ENCODE peak calls at places on chromosomes 3 and 15, in four cellular contexts. Q, B, R and H are unnamed samples.

GRCh38 chr15:69045810-69046209 is 31.3 kb downstream of the NOX5 start:
- DNase-seq in R (no peak), Q (peak; percentile 58), B (peak; percentile 37), H (peak; percentile 39)

GRCh38 chr3:69806735-69807438 is 67.6 kb downstream of the MITF start:
- DNase-seq in B (peak; percentile 85), Q (no peak), R (no peak), H (no peak)

GRCh38 chr3:58029842-58030584 is 21.8 kb downstream of the FLNB start:
- DNase-seq in Q (no peak), B (no peak), R (no peak), H (no peak)

GRCh38 chr3:3798641-3799113 is 554 bp upstream of the LRRN1 start:
- DNase-seq in R (no peak), B (no peak), Q (no peak), H (no peak)

GRCh38 chr3:14472471-14473351 is 67.4 kb downstream of the GRIP2 start:
- DNase-seq in Q (peak; percentile 44), R (no peak), B (peak; percentile 92), H (no peak)

GRCh38 chr3:197465996-197466549 is 89.7 kb downstream of the BDH1 start:
- DNase-seq in B (peak; percentile 71), R (no peak), Q (peak; percentile 36), H (no peak)

GRCh38 chr3:131503328-131503650 is 518 bp upstream of the MRPL3 start:
- DNase-seq in B (no peak), R (no peak), Q (no peak), H (no peak)

GRCh38 chr15:60389261-60390077 is 8.3 kb downstream of the ANXA2 start:
- DNase-seq in Q (no peak), R (peak; percentile 42), B (no peak), H (no peak)

GRCh38 chr3:49357466-49358216 is 512 bp downstream of the GPX1 start:
- DNase-seq in B (peak; percentile 92), Q (peak; percentile 46), R (no peak), H (no peak)

GRCh38 chr3:88203537-88204143 is 53.9 kb downstream of the C3orf38 start:
- DNase-seq in Q (peak; percentile 62), R (peak; percentile 24), B (peak; percentile 67), H (peak; percentile 35)

GRCh38 chr3:119585867-119586570 is 6.7 kb downstream of the ADPRH start:
- DNase-seq in R (no peak), B (peak; percentile 18), Q (no peak), H (no peak)

GRCh38 chr3:32882180-32882579 is 64.4 kb downstream of the TRIM71 start:
- DNase-seq in B (no peak), R (no peak), Q (no peak), H (no peak)

GRCh38 chr3:194686816-194687637 is 1.3 kb downstream of the FAM43A start:
- DNase-seq in B (peak; percentile 58), Q (no peak), R (no peak), H (no peak)

GRCh38 chr3:107600784-107601183 is 78.0 kb downstream of the BBX start:
- DNase-seq in B (no peak), Q (no peak), R (no peak), H (no peak)

GRCh38 chr3:41711656-41712055 is 250.2 kb downstream of the ULK4 start:
- DNase-seq in R (peak; percentile 2), Q (no peak), B (peak; percentile 42), H (no peak)

GRCh38 chr3:52959773-52960172 is 62.4 kb upstream of the STIMATE start:
- DNase-seq in B (peak; percentile 4), Q (no peak), R (no peak), H (peak; percentile 8)

GRCh38 chr3:13080591-13080990 is 7.4 kb upstream of the IQSEC1 start:
- DNase-seq in Q (no peak), R (no peak), B (no peak), H (no peak)

GRCh38 chr3:83890039-83890762 is 1068.6 kb upstream of the CADM2 start:
- DNase-seq in Q (no peak), R (no peak), B (peak; percentile 1), H (no peak)

GRCh38 chr3:195240939-195241338 is 30.0 kb downstream of the XXYLT1 start:
- DNase-seq in B (no peak), R (no peak), Q (no peak), H (no peak)

GRCh38 chr3:180700941-180701340 is 21.7 kb upstream of the CCDC39 start:
- DNase-seq in Q (no peak), B (no peak), R (no peak), H (no peak)

GRCh38 chr15:20356444-20357138 is 185.0 kb downstream of the GOLGA6L6 start:
- DNase-seq in B (no peak), R (no peak), Q (peak; percentile 77), H (peak; percentile 88)

GRCh38 chr15:29316422-29316821 is 46.8 kb upstream of the NSMCE3 start:
- DNase-seq in Q (no peak), B (no peak), R (no peak), H (no peak)

GRCh38 chr3:129045675-129046036 is 14.9 kb upstream of the GP9 start:
- DNase-seq in R (no peak), B (no peak), Q (no peak), H (no peak)

GRCh38 chr15:73268457-73268856 is 100.3 kb downstream of the HCN4 start:
- DNase-seq in B (peak; percentile 21), Q (no peak), R (no peak), H (no peak)

GRCh38 chr15:89899303-89899946 is 5.6 kb upstream of the AP3S2 start:
- DNase-seq in Q (no peak), R (no peak), B (no peak), H (no peak)

GRCh38 chr3:69305011-69305410 is 80.9 kb downstream of the FRMD4B start:
- DNase-seq in B (no peak), R (no peak), Q (no peak), H (no peak)

GRCh38 chr3:196120291-196120951 is 38.5 kb upstream of the TFRC start:
- DNase-seq in R (no peak), Q (no peak), B (no peak), H (peak; percentile 7)

GRCh38 chr3:120418866-120419490 is 31.8 kb downstream of the FSTL1 start:
- DNase-seq in B (no peak), R (no peak), Q (peak; percentile 73), H (peak; percentile 21)

GRCh38 chr3:138921316-138922292 is 25.3 kb downstream of the FOXL2 start:
- DNase-seq in Q (peak; percentile 21), R (no peak), B (peak; percentile 81), H (no peak)

GRCh38 chr15:79004336-79004735 is 59.5 kb upstream of the CTSH start:
- DNase-seq in Q (peak; percentile 72), R (peak; percentile 86), B (peak; percentile 87), H (peak; percentile 28)

GRCh38 chr3:64799606-64800005 is 111.8 kb upstream of the ADAMTS9 start:
- DNase-seq in Q (no peak), B (no peak), R (no peak), H (no peak)

GRCh38 chr3:27095588-27096222 is 273.5 kb downstream of the NEK10 start:
- DNase-seq in R (no peak), Q (no peak), B (no peak), H (no peak)

GRCh38 chr3:64343692-64344440 is 118.6 kb upstream of the PRICKLE2 start:
- DNase-seq in Q (no peak), B (peak; percentile 75), R (no peak), H (no peak)

GRCh38 chr3:124843496-124843895 is 43.7 kb downstream of the ITGB5 start:
- DNase-seq in B (no peak), R (no peak), Q (no peak), H (no peak)

GRCh38 chr3:124847863-124848262 is 39.3 kb downstream of the ITGB5 start:
- DNase-seq in B (no peak), Q (no peak), R (no peak), H (no peak)

GRCh38 chr3:124843068-124843467 is 44.1 kb downstream of the ITGB5 start:
- DNase-seq in Q (no peak), B (no peak), R (no peak), H (no peak)

GRCh38 chr3:124846189-124846588 is 41.0 kb downstream of the ITGB5 start:
- DNase-seq in Q (no peak), R (no peak), B (peak; percentile 78), H (no peak)

GRCh38 chr3:124845406-124845805 is 41.8 kb downstream of the ITGB5 start:
- DNase-seq in B (peak; percentile 90), Q (peak; percentile 76), R (no peak), H (no peak)
- TF ChIP-seq BHLHE40 in B (no peak), Q (no peak), R (no peak), H (no peak)

GRCh38 chr3:39052613-39053012 is 797 bp downstream of the WDR48 start:
- DNase-seq in B (no peak), Q (no peak), R (no peak), H (no peak)
- TF ChIP-seq CEBPB in B (no peak), Q (no peak), R (no peak), H (no peak)

DNA sequence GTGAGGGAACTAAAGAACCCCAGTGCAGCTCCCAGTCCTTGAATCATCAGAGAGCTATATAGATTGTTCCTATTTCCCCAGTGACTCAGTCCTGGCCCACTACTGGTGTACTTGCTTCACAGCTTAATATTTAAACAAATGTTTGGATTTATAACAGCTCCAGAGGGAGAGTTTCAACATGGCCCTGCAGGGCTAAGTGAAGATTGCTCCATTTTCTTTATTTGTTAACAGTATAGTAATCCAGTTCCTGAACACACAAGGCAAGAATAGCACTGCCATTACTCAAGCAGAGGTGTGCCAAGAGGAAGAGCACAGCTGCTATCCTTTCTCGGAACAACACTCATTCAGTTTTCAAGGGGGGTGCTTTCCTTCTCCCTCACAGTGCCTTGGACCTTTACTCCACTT is 6.5 kb downstream of the SQOR start:
- DNase-seq in Q (peak; percentile 93), R (no peak), B (peak; percentile 96), H (no peak)
- TF ChIP-seq BHLHE40 in Q (no peak), R (no peak), B (no peak), H (no peak)

GRCh38 chr15:43104426-43104825 is 1.4 kb downstream of the UBR1 start:
- DNase-seq in Q (no peak), B (peak; percentile 9), R (no peak), H (peak; percentile 20)

GRCh38 chr15:43105077-43105769 is 615 bp downstream of the UBR1 start:
- DNase-seq in R (no peak), Q (peak; percentile 12), B (peak; percentile 5), H (peak; percentile 34)

GRCh38 chr15:43106486-43106829 is 620 bp upstream of the UBR1 start:
- DNase-seq in R (no peak), B (no peak), Q (no peak), H (no peak)

GRCh38 chr15:43105778-43106485 is at the start of gene UBR1:
- DNase-seq in Q (peak; percentile 91), R (peak; percentile 69), B (peak; percentile 92), H (peak; percentile 96)

DNA sequence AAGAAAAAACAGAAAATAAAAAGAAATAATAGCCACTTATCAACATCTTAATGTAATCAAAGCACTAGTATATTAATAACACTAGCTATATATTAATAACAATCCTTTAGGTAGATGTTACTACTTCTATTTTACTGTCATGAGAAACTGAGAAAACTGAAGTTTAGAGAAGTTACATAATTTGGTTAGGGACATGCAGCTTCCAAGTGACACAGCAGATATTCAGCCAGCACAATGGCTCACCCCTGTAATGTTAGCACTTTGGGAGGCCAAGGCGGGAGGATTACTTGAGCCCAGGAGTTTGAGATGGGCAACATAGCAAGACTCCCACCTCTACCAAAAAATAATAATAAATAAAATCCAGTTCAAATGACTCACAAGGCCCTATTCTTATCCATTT is 1.9 kb upstream of the UBR1 start:
- DNase-seq in R (no peak), B (no peak), Q (no peak), H (no peak)
- TF ChIP-seq CEBPB in R (no peak), B (no peak), Q (no peak), H (no peak)

GRCh38 chr15:54347082-54347827 is 369.0 kb downstream of the UNC13C start:
- DNase-seq in Q (no peak), B (no peak), R (peak; percentile 40), H (no peak)
- TF ChIP-seq BHLHE40 in Q (no peak), B (no peak), R (peak; percentile 81), H (no peak)